ENCODE peak calls at places on chromosomes 5 and 9, in seven cellular contexts. S, J, V, Y, T, Q and L are unnamed samples.

GRCh38 chr5:139799359-139799758 is 3.8 kb downstream of the PSD2 start:
- DNase-seq in V (no peak), Q (no peak), S (no peak), T (no peak), Y (no peak), J (no peak), L (no peak)

GRCh38 chr5:113213551-113213971 is 221.2 kb downstream of the TSSK1B start:
- DNase-seq in Q (no peak), T (no peak), J (no peak), S (no peak), Y (no peak), V (no peak), L (no peak)

GRCh38 chr9:134268308-134268724 is 57.9 kb upstream of the RXRA start:
- DNase-seq in T (no peak), J (no peak), S (no peak), Q (no peak), Y (no peak), V (peak; percentile 88), L (no peak)

GRCh38 chr5:96257904-96258303 is 175.1 kb downstream of the PCSK1 start:
- DNase-seq in T (no peak), Q (no peak), Y (no peak), J (no peak), S (no peak), V (no peak), L (no peak)

GRCh38 chr9:92384373-92384772 is 20.0 kb downstream of the OGN start:
- DNase-seq in V (no peak), Q (no peak), T (no peak), S (no peak), J (no peak), Y (no peak), L (no peak)

GRCh38 chr5:109945723-109946480 is 256.2 kb downstream of the MAN2A1 start:
- DNase-seq in Y (no peak), T (no peak), S (no peak), V (no peak), J (no peak), Q (no peak), L (no peak)

GRCh38 chr5:159218595-159219023 is 9.3 kb upstream of the RNF145 start:
- DNase-seq in T (no peak), V (no peak), Q (no peak), S (no peak), Y (no peak), J (no peak), L (no peak)

GRCh38 chr9:85742630-85742928 is 825 bp upstream of the AGTPBP1 start:
- DNase-seq in T (no peak), Y (no peak), S (no peak), V (no peak), J (no peak), Q (no peak), L (no peak)

GRCh38 chr5:93017854-93018253 is 563.2 kb downstream of the NR2F1-AS1 start:
- DNase-seq in S (no peak), T (no peak), Y (no peak), V (no peak), Q (no peak), J (no peak), L (no peak)

GRCh38 chr5:167623354-167623753 is 668.1 kb upstream of the WWC1 start:
- DNase-seq in Y (no peak), J (no peak), Q (no peak), V (no peak), T (no peak), S (no peak), L (no peak)

GRCh38 chr5:103404483-103404882 is 145.9 kb downstream of the MACIR start:
- DNase-seq in T (no peak), Y (no peak), Q (no peak), S (no peak), V (no peak), J (no peak), L (no peak)
- H3K27ac ChIP-seq in T (no peak overlapping the region), Y (no peak overlapping the region), Q (no peak overlapping the region), S (no peak overlapping the region), V (no peak overlapping the region), J (no peak overlapping the region), L (no peak overlapping the region)

GRCh38 chr5:154193636-154194035 is 3.1 kb downstream of the GALNT10 start:
- DNase-seq in S (no peak), Q (no peak), Y (no peak), J (no peak), T (no peak), V (no peak), L (no peak)
- H3K27ac ChIP-seq in S (peak overlapping the region; percentile 60), Q (peak overlapping the region; percentile 14), Y (no peak overlapping the region), J (no peak overlapping the region), T (no peak overlapping the region), V (no peak overlapping the region), L (peak overlapping the region; percentile 71)

GRCh38 chr5:98930972-98931762 is 2.4 kb upstream of the CHD1 start:
- DNase-seq in T (no peak), Y (no peak), V (no peak), J (no peak), Q (no peak), S (no peak), L (no peak)
- H3K27ac ChIP-seq in T (no peak overlapping the region), Y (no peak overlapping the region), V (peak overlapping the region; percentile 100), J (peak overlapping the region; percentile 100), Q (peak overlapping the region; percentile 98), S (peak overlapping the region; percentile 100), L (no peak overlapping the region)

DNA sequence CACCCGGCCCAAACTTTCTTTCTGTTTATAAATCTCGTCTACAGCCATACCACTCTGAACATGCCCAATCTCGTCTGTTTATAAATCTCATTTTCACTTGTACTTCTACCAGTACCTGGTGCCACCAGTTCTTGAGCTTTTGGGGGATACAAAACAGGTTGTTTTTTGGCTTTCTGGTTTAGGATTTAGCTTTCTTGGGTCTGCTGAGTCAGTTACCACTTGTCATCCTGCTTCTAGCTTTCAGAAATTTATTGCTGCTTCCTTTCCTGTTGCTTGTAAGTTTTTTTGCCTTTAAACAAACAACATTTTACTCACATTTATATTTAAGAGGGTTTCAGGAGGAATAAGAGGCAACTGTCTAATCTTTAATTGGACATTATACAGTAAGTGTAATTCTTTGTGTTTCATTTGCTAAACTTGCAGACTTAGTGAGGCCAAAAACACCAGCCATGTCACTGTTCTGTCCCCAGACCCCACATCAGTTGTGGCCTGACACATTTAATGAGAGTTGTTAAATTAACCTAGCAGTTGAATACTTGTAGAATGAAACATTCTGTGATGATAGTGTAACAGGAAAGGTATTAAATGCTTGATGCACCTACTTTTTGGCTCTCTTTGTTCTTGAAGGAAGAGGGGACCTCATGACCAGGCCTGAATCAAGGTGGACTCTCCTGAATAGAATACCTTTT is 11.8 kb downstream of the NDFIP1 start:
- DNase-seq in V (no peak), S (no peak), J (no peak), Y (no peak), Q (no peak), T (no peak), L (no peak)
- H3K27ac ChIP-seq in V (peak overlapping the region; percentile 36), S (no peak overlapping the region), J (no peak overlapping the region), Y (no peak overlapping the region), Q (no peak overlapping the region), T (no peak overlapping the region), L (no peak overlapping the region)

GRCh38 chr5:125409101-125409495 is 662.7 kb upstream of the ZNF608 start:
- DNase-seq in V (no peak), Q (no peak), J (no peak), T (no peak), Y (no peak), S (no peak), L (no peak)

GRCh38 chr5:125411163-125412050 is 665.0 kb upstream of the ZNF608 start:
- DNase-seq in T (no peak), V (no peak), Q (no peak), J (no peak), S (peak; percentile 16), Y (no peak), L (no peak)

GRCh38 chr5:125410501-125411162 is 664.2 kb upstream of the ZNF608 start:
- DNase-seq in S (no peak), Y (no peak), J (no peak), V (no peak), Q (no peak), T (no peak), L (no peak)

GRCh38 chr5:125408582-125409069 is 662.2 kb upstream of the ZNF608 start:
- DNase-seq in J (no peak), Q (peak; percentile 29), V (no peak), Y (no peak), T (no peak), S (peak; percentile 10), L (no peak)

DNA sequence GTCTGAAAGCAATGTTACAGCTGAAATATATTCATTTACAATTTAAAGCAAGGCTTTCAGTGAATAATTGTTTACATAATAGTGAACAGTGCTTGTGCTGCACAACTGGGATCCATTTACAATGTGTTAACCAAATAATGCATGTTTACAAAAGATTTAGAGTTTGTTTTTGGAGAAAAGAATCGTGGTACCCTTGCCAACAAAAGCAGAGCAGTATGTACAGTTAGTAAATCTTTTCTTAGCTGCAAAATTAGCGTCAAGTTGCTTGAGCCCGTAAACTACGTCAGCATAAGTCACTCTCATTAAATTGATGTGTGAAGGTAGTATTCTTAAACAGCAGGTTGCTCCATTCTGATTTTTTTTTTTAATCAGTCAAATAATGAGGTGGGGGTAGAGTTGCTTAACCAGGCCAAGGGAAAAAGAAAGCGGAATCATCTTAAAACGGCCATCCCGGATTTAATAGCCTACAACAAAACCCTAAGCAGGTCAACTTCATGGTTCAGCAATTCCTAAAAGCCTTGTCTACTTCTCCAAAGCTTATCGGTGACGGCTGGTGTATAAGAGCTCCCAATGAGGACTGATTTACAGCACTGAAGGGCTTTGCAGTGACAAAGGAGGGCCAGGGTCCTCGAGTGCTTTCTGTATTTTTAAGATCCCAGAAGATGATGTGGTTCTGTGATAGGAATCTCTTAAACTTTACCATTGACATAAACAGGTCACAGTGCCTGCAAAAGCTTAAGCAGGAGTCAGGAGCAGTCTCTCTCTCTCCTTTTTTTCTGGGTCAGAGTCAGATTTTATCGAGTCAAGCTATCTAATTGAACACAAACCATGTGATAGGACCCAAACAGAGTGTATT is 663.3 kb upstream of the ZNF608 start:
- DNase-seq in V (no peak), Y (no peak), Q (no peak), J (no peak), T (no peak), S (no peak), L (no peak)
- H3K27ac ChIP-seq in V (no peak overlapping the region), Y (no peak overlapping the region), Q (peak overlapping the region; percentile 73), J (no peak overlapping the region), T (no peak overlapping the region), S (peak overlapping the region; percentile 27), L (peak overlapping the region; percentile 93)

DNA sequence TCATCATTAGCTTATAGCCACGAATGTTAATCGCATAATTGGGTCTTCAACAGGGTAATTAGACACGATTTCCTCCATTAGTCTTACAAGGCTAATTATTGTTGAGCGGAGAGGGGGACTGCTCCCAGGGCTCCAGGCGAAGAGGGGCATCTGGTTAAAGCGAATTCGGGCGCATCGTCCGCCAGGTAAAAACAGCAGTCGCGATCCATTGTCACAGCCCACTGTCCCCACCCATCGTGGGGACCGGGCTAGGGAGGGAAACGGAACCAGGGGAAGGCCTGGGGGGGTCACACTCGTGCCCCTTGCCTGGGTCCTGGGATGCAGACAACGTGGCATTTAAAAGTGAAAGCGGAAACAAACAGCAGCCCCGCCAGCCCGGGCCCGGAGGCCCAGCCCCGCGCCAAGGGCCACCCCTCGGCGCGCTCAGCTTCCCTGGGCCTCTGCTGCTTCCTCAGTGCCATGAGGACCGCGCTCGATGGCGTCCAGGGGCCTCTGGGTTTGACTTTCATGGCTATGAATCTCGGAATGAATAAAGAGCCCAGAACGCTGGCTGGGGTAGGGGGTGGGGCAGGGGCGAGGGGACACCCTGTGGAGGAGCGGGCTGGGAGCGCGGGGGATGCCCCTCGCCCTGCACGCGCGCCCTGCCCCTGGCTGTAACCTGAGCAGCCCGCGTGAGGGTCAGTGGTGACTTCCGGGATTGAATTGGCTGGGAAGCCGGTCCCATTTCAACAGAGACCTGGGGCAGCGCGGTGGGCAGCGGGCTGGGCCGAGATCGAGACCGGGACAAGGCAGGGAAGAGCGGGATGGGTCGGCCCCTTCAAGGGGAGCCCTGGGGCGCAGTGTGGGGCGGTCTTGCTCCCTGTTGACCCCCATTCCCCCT is 99.9 kb downstream of the GTF3C4 start:
- DNase-seq in J (peak; percentile 73), S (peak; percentile 80), Q (peak; percentile 65), Y (peak; percentile 52), V (peak; percentile 93), T (peak; percentile 42), L (peak; percentile 30)
- H3K27ac ChIP-seq in J (peak overlapping the region; percentile 56), S (peak overlapping the region; percentile 80), Q (peak overlapping the region; percentile 79), Y (peak overlapping the region; percentile 64), V (peak overlapping the region; percentile 84), T (peak overlapping the region; percentile 75), L (peak overlapping the region; percentile 52)